ENCODE peak calls at places on chromosomes 12 and 14, in eight cellular contexts. K is heart right ventricle; S is CD8-positive, alpha-beta memory T cell; P is BE2C; F is iPS DF 6.9; I is cardiac muscle cell; D is uterus; M is thoracic aorta. B is an unnamed sample. For H3K4me1, the result is how much of the 10 kb centered on the place peaks cover.

GRCh38 chr12:43112101-43112661 is 439.8 kb downstream of the ADAMTS20 start:
- DNase-seq in F (no peak), K (no peak), S (no peak), P (peak), D (no peak), M (no peak), I (peak), B (no peak)

GRCh38 chr12:52200783-52201519 is 9.1 kb upstream of the KRT80 start:
- DNase-seq in I (no peak), F (no peak), K (no peak), D (no peak), S (no peak), M (no peak), P (peak), B (peak)

GRCh38 chr14:104826197-104826857 is 25.4 kb downstream of the ZBTB42 start:
- DNase-seq in D (peak), S (peak), I (peak), P (peak), F (no peak), M (peak), K (peak), B (peak)

GRCh38 chr12:124542021-124542941 is 25.1 kb downstream of the NCOR2 start:
- DNase-seq in D (no peak), S (no peak), K (no peak), I (no peak), F (no peak), M (no peak), P (no peak), B (no peak)

GRCh38 chr14:45041641-45042040 is 42.3 kb upstream of the PRPF39 start:
- DNase-seq in P (no peak), D (no peak), F (no peak), M (no peak), I (no peak), S (no peak), K (no peak), B (no peak)

GRCh38 chr12:32549675-32550079 is 129.4 kb upstream of the DNM1L start:
- DNase-seq in D (no peak), P (no peak), M (no peak), S (no peak), I (peak), K (no peak), F (no peak), B (no peak)

GRCh38 chr12:62785941-62786559 is 148.9 kb downstream of the PPM1H start:
- DNase-seq in P (no peak), I (peak), D (no peak), K (peak), M (no peak), F (no peak), S (no peak), B (no peak)

GRCh38 chr14:75323571-75323970 is 44.9 kb downstream of the FOS start:
- DNase-seq in P (no peak), F (no peak), K (no peak), D (no peak), M (no peak), I (no peak), S (no peak), B (no peak)

GRCh38 chr12:96000858-96001257 is 4.7 kb upstream of the HAL start:
- DNase-seq in I (no peak), F (no peak), S (no peak), P (no peak), D (no peak), M (no peak), K (no peak), B (no peak)

GRCh38 chr12:65885312-65885711 is 61.0 kb downstream of the HMGA2 start:
- DNase-seq in S (no peak), D (no peak), M (no peak), K (no peak), F (no peak), P (no peak), I (peak), B (no peak)

GRCh38 chr14:23548351-23549318 is 2.9 kb downstream of the ZFHX2 start:
- DNase-seq in D (no peak), F (no peak), S (no peak), M (no peak), K (no peak), P (no peak), I (peak), B (no peak)

GRCh38 chr14:25308244-25308643 is 258.3 kb upstream of the STXBP6 start:
- DNase-seq in K (no peak), P (no peak), M (no peak), D (no peak), S (no peak), I (no peak), F (peak), B (no peak)
- H3K4me1 ChIP-seq in K (under half), P (under half), M (under half), D (under half), S (under half), I (under half), F (under half), B (under half)

DNA sequence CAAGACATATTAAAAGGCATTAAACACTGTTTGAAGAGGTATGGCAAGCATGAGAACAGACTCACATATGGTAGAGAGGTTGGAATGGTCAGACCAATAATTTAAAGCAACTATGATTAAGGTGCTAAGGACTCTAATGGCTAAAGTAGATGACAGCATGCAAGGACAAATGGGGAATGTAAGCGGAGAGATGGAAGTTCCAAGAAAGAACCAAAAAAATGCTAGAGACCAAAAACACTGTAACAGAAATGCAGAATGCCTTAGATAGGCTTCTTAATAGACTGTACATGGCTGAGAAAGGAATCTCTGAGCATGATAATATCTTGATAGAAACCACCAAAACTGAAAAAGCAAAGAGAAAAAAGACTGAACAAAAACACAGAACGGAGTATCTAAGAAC is 77.4 kb downstream of the RIN3 start:
- DNase-seq in D (no peak), I (no peak), M (no peak), F (no peak), S (no peak), K (no peak), P (no peak), B (no peak)
- H3K4me1 ChIP-seq in D (under half), I (under half), M (under half), F (under half), S (half or more), K (under half), P (under half), B (under half)

GRCh38 chr14:77092676-77093075 is 5.4 kb upstream of the CIPC start:
- DNase-seq in M (no peak), S (no peak), I (no peak), K (no peak), P (no peak), F (no peak), D (no peak), B (no peak)
- H3K4me1 ChIP-seq in M (under half), S (under half), I (under half), K (under half), P (under half), F (under half), D (under half), B (under half)

DNA sequence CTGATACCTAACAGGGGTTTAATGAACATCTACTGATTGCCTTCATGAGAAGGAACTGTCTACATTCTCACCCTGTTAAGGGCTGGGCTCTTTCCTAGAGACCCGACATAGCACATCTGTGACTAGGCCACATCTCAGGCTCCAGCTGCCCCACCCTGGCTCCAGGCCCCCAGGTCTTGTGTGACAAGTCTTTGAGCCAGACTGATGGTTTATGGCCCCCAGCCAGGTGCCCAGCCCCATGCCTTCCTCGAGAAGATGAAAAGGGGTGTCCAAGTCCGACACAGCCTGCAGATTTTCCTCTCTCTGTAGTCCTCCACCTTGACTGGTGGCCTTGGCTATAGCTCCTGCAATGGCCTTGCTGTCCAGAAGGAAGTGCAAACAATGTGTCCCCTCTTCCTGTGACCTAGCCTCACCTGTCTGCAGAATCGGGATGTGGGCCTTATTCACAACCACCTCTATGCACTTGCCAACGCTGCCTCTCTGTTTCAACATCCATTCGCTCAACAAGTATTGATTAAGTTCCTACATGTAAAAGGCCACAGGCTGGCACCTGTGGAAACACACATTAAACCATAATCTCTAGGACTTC is 4.2 kb downstream of the ACTN1 start:
- DNase-seq in S (no peak), K (no peak), M (no peak), F (no peak), P (no peak), D (no peak), I (no peak), B (no peak)
- H3K4me1 ChIP-seq in S (under half), K (half or more), M (half or more), F (under half), P (under half), D (under half), I (under half), B (half or more)